ENCODE peak calls at places on chromosomes 6 and 20, in five cellular contexts. V is stimulated activated naive B cell treated with anti-CD40 and anti-IgM and Interleukin-4, amounts not matched to agents 10 μg/mL and 1 μg/mL and 100 μg/mL, for 72 hours; K is SJSA1; L is T-helper 1 cell; N is T-helper 17 cell. A is an unnamed sample.

GRCh38 chr20:58228484-58229197 is at the start of gene ANKRD60:
- DNase-seq in V (peak), K (no peak), L (peak), N (peak), A (peak)

GRCh38 chr6:56714273-56714672 is 71.6 kb upstream of the DST start:
- DNase-seq in V (no peak), K (no peak), L (no peak), N (no peak), A (no peak)

GRCh38 chr6:18186033-18186432 is 30.8 kb downstream of the KDM1B start:
- DNase-seq in V (no peak), K (no peak), L (no peak), N (no peak), A (no peak)

GRCh38 chr6:53530346-53530745 is 14.6 kb downstream of the GCLC start:
- DNase-seq in V (no peak), K (no peak), L (no peak), N (no peak), A (no peak)

GRCh38 chr6:155645328-155645727 is 189.7 kb upstream of the NOX3 start:
- DNase-seq in V (no peak), K (no peak), L (no peak), N (no peak), A (no peak)

GRCh38 chr6:99589290-99589672 is 17.4 kb upstream of the PRDM13 start:
- DNase-seq in V (no peak), K (no peak), L (no peak), N (no peak), A (no peak)

GRCh38 chr6:37516076-37516919 is 16.6 kb upstream of the CCDC167 start:
- DNase-seq in V (peak), K (peak), L (peak), N (peak), A (peak)

GRCh38 chr20:48826064-48826463 is 1.7 kb downstream of the PREX1 start:
- DNase-seq in V (no peak), K (no peak), L (no peak), N (no peak), A (no peak)

GRCh38 chr20:50704971-50705370 is 13.6 kb upstream of the RIPOR3 start:
- DNase-seq in V (no peak), K (no peak), L (no peak), N (no peak), A (no peak)

GRCh38 chr20:13105864-13106457 is 97.2 kb downstream of the SPTLC3 start:
- DNase-seq in V (no peak), K (no peak), L (no peak), N (no peak), A (peak)

GRCh38 chr6:132812255-132812732 is 2.1 kb upstream of the RPS12 start:
- DNase-seq in V (no peak), K (no peak), L (no peak), N (no peak), A (no peak)

GRCh38 chr20:671252-672030 is 4.2 kb downstream of the SCRT2 start:
- DNase-seq in V (no peak), K (no peak), L (no peak), N (no peak), A (no peak)

GRCh38 chr20:35768731-35769664 is 2.8 kb upstream of the PHF20 start:
- DNase-seq in V (peak), K (peak), L (no peak), N (peak), A (no peak)

GRCh38 chr6:95176322-95176721 is 401.0 kb upstream of the MANEA start:
- DNase-seq in V (no peak), K (no peak), L (no peak), N (no peak), A (no peak)

GRCh38 chr6:45590751-45591184 is 213.0 kb upstream of the SUPT3H start:
- DNase-seq in V (no peak), K (no peak), L (no peak), N (no peak), A (no peak)

GRCh38 chr6:139152892-139153271 is 18.0 kb downstream of the HECA start:
- DNase-seq in V (no peak), K (no peak), L (no peak), N (no peak), A (no peak)

GRCh38 chr6:32195902-32196681 is 3.6 kb upstream of the GPSM3 start:
- DNase-seq in V (peak), K (peak), L (peak), N (peak), A (peak)